ENCODE peak calls at places on chromosomes 7 and 10, in four cellular contexts. J is K562, Z is HepG2, V is GM12878. E is an unnamed sample.

GRCh38 chr7:46972205-46972604 is 609.7 kb downstream of the TNS3 start:
- DNase-seq in J (no peak), Z (no peak), V (no peak), E (no peak)

GRCh38 chr10:6498771-6499170 is 81.3 kb downstream of the PRKCQ start:
- DNase-seq in J (no peak), Z (no peak), V (no peak), E (no peak)

GRCh38 chr7:74572301-74573090 is 85.0 kb upstream of the GTF2I start:
- DNase-seq in J (no peak), Z (no peak), V (no peak), E (no peak)

GRCh38 chr10:104809288-104810090 is 168.4 kb downstream of the SORCS3 start:
- DNase-seq in J (no peak), Z (peak; percentile 4), V (no peak), E (peak; percentile 23)

GRCh38 chr7:78510580-78511188 is 712.1 kb downstream of the PHTF2 start:
- DNase-seq in J (no peak), Z (peak; percentile 23), V (no peak), E (no peak)

GRCh38 chr7:26153823-26154783 is 2.1 kb downstream of the NFE2L3 start:
- DNase-seq in J (peak; percentile 43), Z (no peak), V (no peak), E (peak; percentile 57)

GRCh38 chr7:43785425-43785824 is 26.9 kb downstream of the BLVRA start:
- DNase-seq in J (no peak), Z (no peak), V (no peak), E (no peak)

GRCh38 chr7:158432369-158433270 is 155.0 kb downstream of the PTPRN2 start:
- DNase-seq in J (no peak), Z (peak; percentile 95), V (no peak), E (no peak)

DNA sequence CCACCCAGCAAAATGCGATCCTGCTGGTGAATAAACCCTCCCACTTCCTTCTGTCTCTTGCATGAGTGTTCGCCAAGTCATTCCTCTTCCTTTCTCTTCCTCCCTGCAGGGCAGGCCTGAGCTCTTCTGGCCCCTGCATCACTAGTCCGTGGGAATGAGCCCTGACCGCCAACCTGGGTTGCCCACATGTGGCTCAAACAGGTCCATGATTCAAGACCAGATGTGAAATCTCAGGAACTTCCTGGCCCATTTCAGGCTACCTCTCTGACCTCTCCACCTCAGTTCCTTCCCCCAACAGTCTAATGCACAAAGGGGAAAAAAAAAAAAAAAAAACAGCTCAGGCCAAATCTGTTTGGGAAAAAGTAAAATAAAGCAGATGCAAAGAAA is 5.4 kb upstream of the YWHAG start:
- DNase-seq in J (no peak), Z (no peak), V (no peak), E (no peak)
- TF ChIP-seq HDAC6 in J (no peak), Z (no peak), V (no peak), E (no peak)

GRCh38 chr10:111973306-111973705 is 210.3 kb downstream of the GPAM start:
- DNase-seq in J (no peak), Z (no peak), V (no peak), E (no peak)

GRCh38 chr10:111972109-111972508 is 211.5 kb downstream of the GPAM start:
- DNase-seq in J (no peak), Z (peak; percentile 31), V (no peak), E (no peak)

GRCh38 chr10:111967547-111967946 is 216.0 kb downstream of the GPAM start:
- DNase-seq in J (no peak), Z (no peak), V (no peak), E (no peak)

GRCh38 chr10:111967116-111967515 is 216.4 kb downstream of the GPAM start:
- DNase-seq in J (no peak), Z (no peak), V (no peak), E (no peak)

GRCh38 chr10:111968624-111969023 is 214.9 kb downstream of the GPAM start:
- DNase-seq in J (no peak), Z (no peak), V (no peak), E (no peak)
- TF ChIP-seq HDAC6 in J (no peak), Z (no peak), V (no peak), E (no peak)

DNA sequence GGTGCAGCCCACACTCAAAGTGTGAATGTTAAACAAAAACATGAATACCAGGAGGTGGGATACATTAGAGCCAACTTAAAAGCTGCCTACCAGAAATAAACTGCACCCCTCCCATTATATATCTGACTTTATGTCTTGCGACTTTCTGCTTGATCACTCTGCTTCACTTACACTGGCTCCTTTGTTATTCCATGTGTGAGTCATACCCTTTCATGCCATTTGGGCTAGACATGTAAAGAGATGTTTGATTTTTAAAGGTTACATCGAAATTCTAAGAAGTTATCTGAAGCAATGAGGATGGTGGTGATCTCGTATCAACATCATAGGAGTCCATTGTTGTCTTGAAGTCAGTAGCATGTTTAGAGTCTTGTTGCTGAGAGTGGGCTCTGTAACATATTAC is 31.6 kb upstream of the ETV1 start:
- DNase-seq in J (no peak), Z (no peak), V (no peak), E (no peak)
- TF ChIP-seq HDAC6 in J (no peak), Z (no peak), V (no peak), E (no peak)

DNA sequence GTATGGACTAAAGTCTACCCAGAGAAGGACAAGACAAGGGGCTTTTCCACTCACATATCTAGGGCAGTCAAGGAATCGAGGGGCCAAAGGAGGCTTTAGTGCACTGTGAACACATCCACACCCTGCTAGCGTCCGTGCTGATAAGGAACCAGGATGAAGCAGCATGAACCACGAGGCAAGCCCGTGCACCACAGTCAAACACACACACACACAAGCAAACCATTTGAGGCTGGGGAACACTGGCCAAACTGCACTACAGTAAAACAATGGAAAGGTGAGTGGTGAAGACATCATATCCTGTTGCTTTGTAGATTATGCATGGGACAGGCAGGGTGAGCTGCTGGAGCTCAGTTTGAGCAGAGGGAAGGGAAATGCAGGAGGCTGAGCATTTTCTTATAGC is 177.4 kb upstream of the CDCA7L start:
- DNase-seq in J (peak; percentile 70), Z (no peak), V (no peak), E (peak; percentile 39)
- TF ChIP-seq HDAC6 in J (no peak), Z (no peak), V (no peak), E (no peak)

GRCh38 chr10:20142311-20142710 is 326.1 kb downstream of the PLXDC2 start:
- DNase-seq in J (no peak), Z (no peak), V (no peak), E (no peak)
- TF ChIP-seq HDAC6 in J (no peak), Z (no peak), V (no peak), E (no peak)